ENCODE peak calls at places on chromosomes 2 and 18, in five cellular contexts. U is hepatocyte; B is CD4-positive, CD25-positive, alpha-beta regulatory T cell; E is mesendoderm; Y is breast epithelium. J is an unnamed sample. For H3K4me1, the result is how much of the 10 kb centered on the place peaks cover.

GRCh38 chr2:231017250-231017636 is 20.1 kb upstream of the C2orf72 start:
- DNase-seq in U (no peak), B (no peak), Y (no peak), E (no peak), J (no peak)

GRCh38 chr2:133248264-133248663 is 320.0 kb downstream of the NCKAP5 start:
- DNase-seq in Y (no peak), E (no peak), U (no peak), B (no peak), J (no peak)

GRCh38 chr18:31424383-31424988 is 23.1 kb upstream of the DSG3 start:
- DNase-seq in Y (no peak), E (peak), B (no peak), U (peak), J (no peak)

GRCh38 chr18:41146301-41146700 is 808.7 kb upstream of the PIK3C3 start:
- DNase-seq in E (peak), Y (no peak), B (no peak), U (no peak), J (no peak)

GRCh38 chr2:128413718-128414341 is 95.2 kb upstream of the HS6ST1 start:
- DNase-seq in B (no peak), E (peak), Y (no peak), U (no peak), J (no peak)

GRCh38 chr2:16773080-16773713 is 107.6 kb upstream of the CYRIA start:
- DNase-seq in U (peak), B (no peak), Y (no peak), E (peak), J (no peak)

GRCh38 chr2:86703704-86704370 is 16.3 kb upstream of the RMND5A start:
- DNase-seq in U (peak), B (no peak), Y (no peak), E (no peak), J (no peak)

GRCh38 chr2:235050992-235051351 is 99.2 kb downstream of the SH3BP4 start:
- DNase-seq in Y (peak), E (peak), B (no peak), U (peak), J (no peak)

GRCh38 chr2:76870011-76870410 is 652.2 kb downstream of the LRRTM4 start:
- DNase-seq in E (peak), Y (no peak), B (no peak), U (peak), J (no peak)

GRCh38 chr2:158184556-158185343 is 83.1 kb downstream of the UPP2 start:
- DNase-seq in U (peak), Y (no peak), E (no peak), B (no peak), J (no peak)

GRCh38 chr2:226514895-226515294 is 284.7 kb downstream of the IRS1 start:
- DNase-seq in U (no peak), E (no peak), B (no peak), Y (no peak), J (no peak)

GRCh38 chr2:210663574-210663973 is 107.2 kb downstream of the CPS1 start:
- DNase-seq in U (peak), B (no peak), Y (no peak), E (peak), J (no peak)

GRCh38 chr2:158726906-158727592 is 68.1 kb upstream of the DAPL1 start:
- DNase-seq in E (no peak), B (no peak), U (no peak), Y (no peak), J (no peak)

GRCh38 chr2:70477473-70477872 is 76.2 kb downstream of the TGFA start:
- DNase-seq in U (peak), B (no peak), Y (no peak), E (peak), J (no peak)

GRCh38 chr18:55239764-55240163 is 280.5 kb upstream of the CCDC68 start:
- DNase-seq in E (no peak), B (no peak), Y (no peak), U (no peak), J (no peak)

GRCh38 chr2:42195559-42195958 is 26.4 kb downstream of the EML4 start:
- DNase-seq in E (no peak), B (no peak), Y (no peak), U (peak), J (no peak)

GRCh38 chr2:152240559-152241231 is 65.1 kb upstream of the STAM2 start:
- DNase-seq in U (peak), B (no peak), E (no peak), Y (no peak), J (no peak)

GRCh38 chr2:197804049-197804757 is at the start of gene PLCL1:
- DNase-seq in U (peak), B (peak), E (peak), Y (peak), J (peak)

GRCh38 chr18:3842844-3843243 is 392.9 kb downstream of the TGIF1 start:
- DNase-seq in U (no peak), B (no peak), E (no peak), Y (no peak), J (no peak)

GRCh38 chr2:26560892-26561291 is 80.3 kb downstream of the CIB4 start:
- DNase-seq in U (no peak), E (no peak), B (no peak), Y (no peak), J (no peak)

GRCh38 chr2:85998071-85998991 is 107.4 kb downstream of the POLR1A start:
- DNase-seq in E (peak), U (peak), Y (no peak), B (no peak), J (peak)

GRCh38 chr2:20012032-20012281 is 511 bp downstream of the MATN3 start:
- DNase-seq in E (peak), B (no peak), Y (no peak), U (no peak), J (no peak)

GRCh38 chr18:59715966-59716369 is 18.7 kb upstream of the CCBE1 start:
- DNase-seq in B (no peak), E (no peak), U (no peak), Y (no peak), J (no peak)

GRCh38 chr2:120318626-120319025 is 27.3 kb upstream of the INHBB start:
- DNase-seq in B (no peak), U (peak), Y (no peak), E (no peak), J (no peak)

GRCh38 chr2:181643158-181643557 is 13.7 kb downstream of the CERKL start:
- DNase-seq in U (peak), B (no peak), Y (no peak), E (no peak), J (no peak)

GRCh38 chr2:15748736-15749323 is 157.2 kb downstream of the DDX1 start:
- DNase-seq in E (peak), B (no peak), U (peak), Y (no peak), J (no peak)

GRCh38 chr2:233598952-233599351 is 18.5 kb upstream of the UGT1A8 start:
- DNase-seq in Y (no peak), B (no peak), U (no peak), E (no peak), J (no peak)

GRCh38 chr2:12389354-12390045 is 327.2 kb upstream of the TRIB2 start:
- DNase-seq in Y (no peak), E (peak), U (no peak), B (no peak), J (no peak)

GRCh38 chr2:108194409-108195132 is 45.2 kb upstream of the SULT1C3 start:
- DNase-seq in Y (no peak), E (no peak), U (no peak), B (no peak), J (no peak)

GRCh38 chr2:176118606-176119370 is 2.2 kb downstream of the HOXD10 start:
- DNase-seq in B (no peak), E (peak), U (no peak), Y (no peak), J (no peak)

GRCh38 chr2:10157293-10157692 is 34.8 kb downstream of the RRM2 start:
- DNase-seq in B (no peak), E (no peak), Y (no peak), U (no peak), J (no peak)

GRCh38 chr2:144183744-144184143 is 336.2 kb downstream of the ZEB2 start:
- DNase-seq in E (peak), U (peak), B (peak), Y (peak), J (peak)

GRCh38 chr2:105103481-105103880 is 65.6 kb downstream of the MRPS9 start:
- DNase-seq in Y (no peak), E (no peak), B (no peak), U (no peak), J (no peak)

GRCh38 chr2:23155022-23155421 is 230.0 kb upstream of the KLHL29 start:
- DNase-seq in B (no peak), Y (no peak), E (no peak), U (no peak), J (no peak)

GRCh38 chr18:23401400-23402347 is 51.4 kb upstream of the RIOK3 start:
- DNase-seq in E (peak), U (peak), B (no peak), Y (no peak), J (no peak)

GRCh38 chr2:232993231-232993821 is 19.7 kb downstream of the NGEF start:
- DNase-seq in U (no peak), E (no peak), B (no peak), Y (no peak), J (no peak)

GRCh38 chr2:48419884-48420511 is 110.0 kb upstream of the STON1 start:
- DNase-seq in U (no peak), B (no peak), E (peak), Y (no peak), J (no peak)

GRCh38 chr2:48417843-48418838 is 111.8 kb upstream of the STON1 start:
- DNase-seq in Y (no peak), E (no peak), U (no peak), B (no peak), J (no peak)

GRCh38 chr2:48424356-48424755 is 105.6 kb upstream of the STON1 start:
- DNase-seq in Y (no peak), E (no peak), B (no peak), U (no peak), J (no peak)

GRCh38 chr2:48423376-48423775 is 106.6 kb upstream of the STON1 start:
- DNase-seq in U (no peak), Y (no peak), B (no peak), E (peak), J (no peak)

GRCh38 chr2:48420512-48421197 is 109.3 kb upstream of the STON1 start:
- DNase-seq in Y (peak), E (peak), B (peak), U (peak), J (peak)
- H3K4me3 ChIP-seq in Y (no peak), E (no peak), B (peak), U (no peak), J (peak)

GRCh38 chr2:8475349-8476045 is 206.4 kb upstream of the ID2 start:
- DNase-seq in Y (no peak), B (no peak), E (peak), U (peak), J (no peak)
- H3K4me1 ChIP-seq in Y (under half), B (half or more), E (under half), U (under half), J (half or more)

GRCh38 chr2:138707424-138708074 is 72.6 kb downstream of the NXPH2 start:
- DNase-seq in U (no peak), E (no peak), Y (no peak), B (no peak), J (no peak)
- H3K27ac ChIP-seq in U (peak), E (no peak), Y (no peak), B (no peak), J (no peak)

GRCh38 chr2:48774251-48774650 is 18.7 kb upstream of the LHCGR start:
- DNase-seq in U (no peak), B (no peak), E (no peak), Y (no peak), J (no peak)
- H3K4me3 ChIP-seq in U (no peak), B (no peak), E (no peak), Y (no peak), J (no peak)

GRCh38 chr2:69177785-69178636 is 165.0 kb downstream of the ANTXR1 start:
- DNase-seq in Y (peak), E (peak), U (peak), B (no peak), J (peak)

GRCh38 chr2:69180974-69181373 is 168.0 kb downstream of the ANTXR1 start:
- DNase-seq in Y (no peak), B (no peak), U (no peak), E (no peak), J (no peak)

GRCh38 chr2:69177063-69177771 is 164.2 kb downstream of the ANTXR1 start:
- DNase-seq in Y (no peak), E (peak), B (no peak), U (peak), J (no peak)

GRCh38 chr2:69181806-69182427 is 168.9 kb downstream of the ANTXR1 start:
- DNase-seq in B (no peak), U (no peak), Y (no peak), E (no peak), J (no peak)

GRCh38 chr2:69180227-69180626 is 167.2 kb downstream of the ANTXR1 start:
- DNase-seq in B (no peak), U (no peak), E (no peak), Y (no peak), J (no peak)
- H3K4me1 ChIP-seq in B (under half), U (under half), E (under half), Y (under half), J (under half)

DNA sequence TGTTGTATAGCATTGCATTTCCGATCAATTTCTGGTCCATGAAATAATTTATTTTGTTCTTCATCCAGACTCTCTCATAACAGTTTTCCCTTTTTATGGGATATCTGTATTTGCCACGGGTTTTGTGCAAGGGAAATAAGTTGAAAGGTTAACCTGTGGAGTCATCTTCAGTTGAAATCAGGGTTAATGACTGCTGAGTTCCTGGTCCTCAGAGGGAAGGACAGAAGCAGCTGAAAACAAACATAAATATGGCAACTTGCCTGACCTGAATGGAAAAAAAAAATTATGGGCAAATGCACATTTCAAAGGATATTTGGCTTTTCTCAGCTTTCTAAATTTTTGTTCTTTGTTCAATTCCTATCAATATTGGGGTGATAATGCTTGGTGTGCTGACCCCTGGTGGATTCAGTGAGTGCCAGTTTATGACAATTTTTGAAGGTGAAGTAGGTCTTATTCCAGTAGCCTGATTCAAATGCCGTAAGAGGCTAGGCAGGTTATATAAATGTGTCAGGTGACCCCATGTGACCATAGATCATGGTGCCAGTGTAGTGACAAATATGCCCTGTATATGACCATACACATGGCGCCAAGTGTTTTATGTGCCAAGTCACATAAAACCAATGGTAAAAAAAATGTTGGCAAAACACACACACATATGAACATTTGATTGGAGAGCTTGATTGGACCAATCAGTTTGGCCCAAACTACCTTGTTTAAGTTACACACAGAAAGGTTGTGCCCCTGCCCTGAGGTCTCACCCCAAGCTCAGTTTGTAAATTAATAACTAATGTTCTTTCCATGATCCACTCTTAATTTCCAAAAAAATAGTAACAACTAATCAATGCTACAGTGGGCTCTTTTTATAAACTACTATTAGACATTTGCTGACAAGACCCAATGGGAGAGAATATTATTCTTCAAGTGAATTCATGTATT is 47.6 kb upstream of the FAM124B start:
- DNase-seq in U (no peak), Y (no peak), E (peak), B (no peak), J (no peak)
- H3K27ac ChIP-seq in U (no peak), Y (no peak), E (no peak), B (no peak), J (no peak)

GRCh38 chr2:98908909-98909308 is 27.1 kb downstream of the CRACDL start:
- DNase-seq in U (no peak), Y (no peak), B (no peak), E (no peak), J (no peak)

GRCh38 chr2:98910349-98911125 is 25.5 kb downstream of the CRACDL start:
- DNase-seq in U (no peak), B (no peak), Y (no peak), E (no peak), J (no peak)

GRCh38 chr2:98907966-98908905 is 27.8 kb downstream of the CRACDL start:
- DNase-seq in B (no peak), Y (no peak), U (no peak), E (no peak), J (no peak)

GRCh38 chr2:98911126-98911375 is 25.0 kb downstream of the CRACDL start:
- DNase-seq in U (no peak), B (no peak), Y (no peak), E (no peak), J (no peak)

DNA sequence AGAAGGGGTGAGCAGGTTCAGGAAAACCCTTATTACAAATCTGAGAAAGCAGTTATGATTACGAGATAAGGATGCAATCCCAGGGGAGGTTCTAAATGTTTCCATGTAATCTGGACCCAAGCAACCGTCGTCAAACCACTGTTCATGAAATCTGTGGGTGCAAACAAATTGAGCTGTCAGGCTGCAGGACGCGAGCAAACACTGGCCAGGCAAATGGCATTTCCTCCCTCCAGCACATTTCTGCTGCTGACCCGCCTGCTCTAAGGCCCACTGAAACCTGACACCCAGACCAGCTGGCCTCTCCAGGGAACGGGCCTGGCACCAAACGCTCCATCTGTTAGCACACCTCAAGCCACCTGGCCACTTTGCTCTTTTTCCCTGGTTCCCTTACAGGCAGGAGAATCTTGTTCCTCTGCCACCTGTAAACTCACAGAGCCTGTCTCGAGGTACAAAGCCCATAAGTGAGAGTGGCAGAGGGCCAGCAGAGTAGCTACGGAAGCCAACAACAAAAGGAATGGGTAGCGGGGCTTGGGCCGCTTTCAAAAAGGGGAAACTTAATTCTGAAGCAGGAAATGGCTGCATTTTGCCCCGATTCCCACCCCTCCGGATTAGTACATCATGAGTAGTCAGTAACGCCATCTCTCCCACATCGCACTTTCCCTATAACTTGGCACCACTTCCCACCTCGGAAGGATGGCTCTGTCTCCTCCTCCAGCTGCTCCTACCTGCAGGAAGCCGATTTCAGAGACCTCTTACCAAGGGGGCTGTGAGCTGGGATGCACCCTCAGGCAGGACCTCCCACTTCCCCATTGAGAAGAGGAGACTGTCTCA is 26.4 kb downstream of the CRACDL start:
- DNase-seq in Y (peak), U (peak), E (peak), B (no peak), J (no peak)
- H3K4me3 ChIP-seq in Y (no peak), U (no peak), E (no peak), B (no peak), J (no peak)